ENCODE peak calls at places on chromosomes 16 and 17, in nine cellular contexts. One of them, this sample, is unnamed. For H3K36me3, the result is how much of the 10 kb centered on the place peaks cover.

GRCh38 chr16:11121909-11122692 is 133.9 kb downstream of the SOCS1 start:
- DNase-seq in CD8-positive, alpha-beta T cell: no peak
- DNase-seq in sigmoid colon: no peak
- DNase-seq in GM12878: no peak
- DNase-seq in Panc1: no peak
- DNase-seq in body of pancreas: no peak
- DNase-seq in bronchial epithelial cell: no peak
- DNase-seq in BJ: no peak
- DNase-seq in OCI-LY7: no peak
- DNase-seq in this sample: no peak

GRCh38 chr16:70695351-70696070 is 9.7 kb upstream of the MTSS2 start:
- DNase-seq in CD8-positive, alpha-beta T cell: no peak
- DNase-seq in sigmoid colon: no peak
- DNase-seq in GM12878: no peak
- DNase-seq in Panc1: no peak
- DNase-seq in body of pancreas: no peak
- DNase-seq in bronchial epithelial cell: no peak
- DNase-seq in BJ: no peak
- DNase-seq in OCI-LY7: peak
- DNase-seq in this sample: no peak

GRCh38 chr17:36752096-36752888 is 150.9 kb downstream of the MRM1 start:
- DNase-seq in CD8-positive, alpha-beta T cell: no peak
- DNase-seq in sigmoid colon: no peak
- DNase-seq in GM12878: no peak
- DNase-seq in Panc1: no peak
- DNase-seq in body of pancreas: no peak
- DNase-seq in bronchial epithelial cell: no peak
- DNase-seq in BJ: no peak
- DNase-seq in OCI-LY7: no peak
- DNase-seq in this sample: no peak

GRCh38 chr17:74601944-74602572 is 10.0 kb upstream of the CD300LD start:
- DNase-seq in CD8-positive, alpha-beta T cell: no peak
- DNase-seq in sigmoid colon: no peak
- DNase-seq in GM12878: no peak
- DNase-seq in Panc1: peak
- DNase-seq in body of pancreas: no peak
- DNase-seq in bronchial epithelial cell: peak
- DNase-seq in BJ: no peak
- DNase-seq in OCI-LY7: peak
- DNase-seq in this sample: no peak

GRCh38 chr17:78219396-78220150 is 5.5 kb downstream of the BIRC5 start:
- DNase-seq in CD8-positive, alpha-beta T cell: no peak
- DNase-seq in sigmoid colon: no peak
- DNase-seq in GM12878: no peak
- DNase-seq in Panc1: no peak
- DNase-seq in body of pancreas: no peak
- DNase-seq in bronchial epithelial cell: no peak
- DNase-seq in BJ: no peak
- DNase-seq in OCI-LY7: no peak
- DNase-seq in this sample: no peak

GRCh38 chr17:16872351-16872751 is 99.6 kb downstream of the TNFRSF13B start:
- DNase-seq in CD8-positive, alpha-beta T cell: no peak
- DNase-seq in sigmoid colon: no peak
- DNase-seq in GM12878: no peak
- DNase-seq in Panc1: no peak
- DNase-seq in body of pancreas: no peak
- DNase-seq in bronchial epithelial cell: no peak
- DNase-seq in BJ: no peak
- DNase-seq in OCI-LY7: no peak
- DNase-seq in this sample: no peak

GRCh38 chr16:10827691-10828341 is 9.2 kb upstream of the TVP23A start:
- DNase-seq in CD8-positive, alpha-beta T cell: no peak
- DNase-seq in sigmoid colon: peak
- DNase-seq in GM12878: no peak
- DNase-seq in Panc1: no peak
- DNase-seq in body of pancreas: peak
- DNase-seq in bronchial epithelial cell: peak
- DNase-seq in BJ: peak
- DNase-seq in OCI-LY7: no peak
- DNase-seq in this sample: no peak

GRCh38 chr16:75947626-75948239 is 221.4 kb upstream of the CPHXL start:
- DNase-seq in CD8-positive, alpha-beta T cell: no peak
- DNase-seq in sigmoid colon: no peak
- DNase-seq in GM12878: no peak
- DNase-seq in Panc1: no peak
- DNase-seq in body of pancreas: no peak
- DNase-seq in bronchial epithelial cell: no peak
- DNase-seq in BJ: no peak
- DNase-seq in OCI-LY7: no peak
- DNase-seq in this sample: no peak

GRCh38 chr17:81481815-81482505 is 30.6 kb downstream of the ACTG1 start:
- DNase-seq in CD8-positive, alpha-beta T cell: no peak
- DNase-seq in sigmoid colon: no peak
- DNase-seq in GM12878: no peak
- DNase-seq in Panc1: no peak
- DNase-seq in body of pancreas: no peak
- DNase-seq in bronchial epithelial cell: no peak
- DNase-seq in BJ: no peak
- DNase-seq in OCI-LY7: no peak
- DNase-seq in this sample: no peak

DNA sequence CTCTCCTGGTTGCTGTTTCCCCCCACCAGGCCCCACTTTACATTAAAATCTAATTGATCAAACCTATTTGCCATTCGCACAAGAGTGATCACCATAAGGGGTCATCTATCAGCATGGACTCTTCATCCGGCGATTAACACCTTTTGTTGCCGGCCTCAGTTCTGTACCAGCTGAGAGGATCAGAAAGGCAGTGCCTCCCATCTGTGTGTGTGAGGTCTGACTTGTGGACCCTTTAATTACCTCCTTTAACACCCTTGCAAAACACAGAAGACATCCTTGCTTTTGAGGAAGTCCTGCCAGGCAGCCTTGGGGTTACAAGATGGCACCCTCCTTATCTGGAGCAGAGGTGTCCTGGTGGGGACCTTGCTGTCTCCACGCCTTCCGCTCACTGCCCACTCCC is 77.2 kb upstream of the IRX3 start:
- DNase-seq in CD8-positive, alpha-beta T cell: no peak
- DNase-seq in sigmoid colon: no peak
- DNase-seq in GM12878: no peak
- DNase-seq in Panc1: no peak
- DNase-seq in body of pancreas: no peak
- DNase-seq in bronchial epithelial cell: no peak
- DNase-seq in BJ: no peak
- DNase-seq in OCI-LY7: no peak
- DNase-seq in this sample: no peak
- H3K4me3 ChIP-seq in CD8-positive, alpha-beta T cell: no peak
- H3K4me3 ChIP-seq in sigmoid colon: no peak
- H3K4me3 ChIP-seq in GM12878: no peak
- H3K4me3 ChIP-seq in Panc1: no peak
- H3K4me3 ChIP-seq in body of pancreas: no peak
- H3K4me3 ChIP-seq in bronchial epithelial cell: no peak
- H3K4me3 ChIP-seq in BJ: no peak
- H3K4me3 ChIP-seq in OCI-LY7: no peak
- H3K4me3 ChIP-seq in this sample: no peak

GRCh38 chr16:830871-831570 is 30.5 kb upstream of the GNG13 start:
- DNase-seq in CD8-positive, alpha-beta T cell: no peak
- DNase-seq in sigmoid colon: no peak
- DNase-seq in GM12878: no peak
- DNase-seq in Panc1: no peak
- DNase-seq in body of pancreas: no peak
- DNase-seq in bronchial epithelial cell: no peak
- DNase-seq in BJ: no peak
- DNase-seq in OCI-LY7: no peak
- DNase-seq in this sample: no peak

GRCh38 chr16:831571-832443 is 31.3 kb upstream of the GNG13 start:
- DNase-seq in CD8-positive, alpha-beta T cell: no peak
- DNase-seq in sigmoid colon: no peak
- DNase-seq in GM12878: no peak
- DNase-seq in Panc1: no peak
- DNase-seq in body of pancreas: no peak
- DNase-seq in bronchial epithelial cell: no peak
- DNase-seq in BJ: no peak
- DNase-seq in OCI-LY7: no peak
- DNase-seq in this sample: no peak

GRCh38 chr16:827513-827912 is 27.0 kb upstream of the GNG13 start:
- DNase-seq in CD8-positive, alpha-beta T cell: no peak
- DNase-seq in sigmoid colon: no peak
- DNase-seq in GM12878: no peak
- DNase-seq in Panc1: no peak
- DNase-seq in body of pancreas: no peak
- DNase-seq in bronchial epithelial cell: no peak
- DNase-seq in BJ: no peak
- DNase-seq in OCI-LY7: no peak
- DNase-seq in this sample: no peak

GRCh38 chr16:830107-830870 is 29.8 kb upstream of the GNG13 start:
- DNase-seq in CD8-positive, alpha-beta T cell: no peak
- DNase-seq in sigmoid colon: no peak
- DNase-seq in GM12878: no peak
- DNase-seq in Panc1: no peak
- DNase-seq in body of pancreas: no peak
- DNase-seq in bronchial epithelial cell: no peak
- DNase-seq in BJ: no peak
- DNase-seq in OCI-LY7: no peak
- DNase-seq in this sample: no peak

GRCh38 chr16:828891-829290 is 28.4 kb upstream of the GNG13 start:
- DNase-seq in CD8-positive, alpha-beta T cell: no peak
- DNase-seq in sigmoid colon: no peak
- DNase-seq in GM12878: no peak
- DNase-seq in Panc1: no peak
- DNase-seq in body of pancreas: no peak
- DNase-seq in bronchial epithelial cell: no peak
- DNase-seq in BJ: no peak
- DNase-seq in OCI-LY7: no peak
- DNase-seq in this sample: no peak
- TF ChIP-seq CTCF in CD8-positive, alpha-beta T cell: no peak
- TF ChIP-seq CTCF in sigmoid colon: no peak
- TF ChIP-seq CTCF in GM12878: no peak
- TF ChIP-seq CTCF in Panc1: no peak
- TF ChIP-seq CTCF in body of pancreas: no peak
- TF ChIP-seq CTCF in bronchial epithelial cell: no peak
- TF ChIP-seq CTCF in BJ: no peak
- TF ChIP-seq CTCF in OCI-LY7: no peak
- TF ChIP-seq CTCF in this sample: no peak

GRCh38 chr16:31710134-31710533 is 163.5 kb upstream of the ZNF267 start:
- DNase-seq in CD8-positive, alpha-beta T cell: no peak
- DNase-seq in sigmoid colon: no peak
- DNase-seq in GM12878: no peak
- DNase-seq in Panc1: no peak
- DNase-seq in body of pancreas: no peak
- DNase-seq in bronchial epithelial cell: no peak
- DNase-seq in BJ: no peak
- DNase-seq in OCI-LY7: no peak
- DNase-seq in this sample: no peak
- H3K36me3 ChIP-seq in CD8-positive, alpha-beta T cell: under half
- H3K36me3 ChIP-seq in sigmoid colon: under half
- H3K36me3 ChIP-seq in GM12878: under half
- H3K36me3 ChIP-seq in Panc1: under half
- H3K36me3 ChIP-seq in body of pancreas: under half
- H3K36me3 ChIP-seq in bronchial epithelial cell: under half
- H3K36me3 ChIP-seq in BJ: under half
- H3K36me3 ChIP-seq in OCI-LY7: under half
- H3K36me3 ChIP-seq in this sample: under half

DNA sequence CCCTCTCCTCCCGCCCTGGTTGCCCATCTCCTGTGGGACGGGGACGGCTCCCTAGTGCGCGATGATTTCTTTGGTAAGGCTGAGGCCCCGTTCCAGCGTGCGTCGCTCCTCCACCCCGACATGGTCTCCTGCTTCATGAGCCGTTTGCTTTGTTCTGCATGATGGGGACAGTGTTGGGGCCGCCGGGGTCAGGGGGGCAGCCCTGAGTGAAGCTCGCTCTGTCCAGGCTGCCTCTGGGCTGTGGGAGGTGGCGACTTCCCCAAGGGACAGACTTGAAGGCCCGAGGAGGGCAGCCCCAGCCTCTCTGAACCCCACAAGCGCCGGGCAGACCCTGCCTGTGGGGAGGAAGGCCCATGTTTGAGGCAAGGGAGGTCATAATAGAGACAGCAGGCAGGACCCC is 12.4 kb downstream of the NME3 start:
- DNase-seq in CD8-positive, alpha-beta T cell: no peak
- DNase-seq in sigmoid colon: no peak
- DNase-seq in GM12878: no peak
- DNase-seq in Panc1: no peak
- DNase-seq in body of pancreas: no peak
- DNase-seq in bronchial epithelial cell: no peak
- DNase-seq in BJ: no peak
- DNase-seq in OCI-LY7: no peak
- DNase-seq in this sample: no peak
- H3K4me3 ChIP-seq in CD8-positive, alpha-beta T cell: no peak
- H3K4me3 ChIP-seq in sigmoid colon: no peak
- H3K4me3 ChIP-seq in GM12878: no peak
- H3K4me3 ChIP-seq in Panc1: no peak
- H3K4me3 ChIP-seq in body of pancreas: no peak
- H3K4me3 ChIP-seq in bronchial epithelial cell: no peak
- H3K4me3 ChIP-seq in BJ: no peak
- H3K4me3 ChIP-seq in OCI-LY7: no peak
- H3K4me3 ChIP-seq in this sample: no peak

GRCh38 chr16:4184038-4184702 is 57.7 kb downstream of the SRL start:
- DNase-seq in CD8-positive, alpha-beta T cell: no peak
- DNase-seq in sigmoid colon: no peak
- DNase-seq in GM12878: no peak
- DNase-seq in Panc1: no peak
- DNase-seq in body of pancreas: peak
- DNase-seq in bronchial epithelial cell: no peak
- DNase-seq in BJ: no peak
- DNase-seq in OCI-LY7: no peak
- DNase-seq in this sample: no peak

GRCh38 chr16:4182581-4183257 is 59.2 kb downstream of the SRL start:
- DNase-seq in CD8-positive, alpha-beta T cell: no peak
- DNase-seq in sigmoid colon: no peak
- DNase-seq in GM12878: no peak
- DNase-seq in Panc1: no peak
- DNase-seq in body of pancreas: no peak
- DNase-seq in bronchial epithelial cell: no peak
- DNase-seq in BJ: no peak
- DNase-seq in OCI-LY7: no peak
- DNase-seq in this sample: no peak

GRCh38 chr16:4180511-4180910 is 61.4 kb downstream of the SRL start:
- DNase-seq in CD8-positive, alpha-beta T cell: no peak
- DNase-seq in sigmoid colon: no peak
- DNase-seq in GM12878: no peak
- DNase-seq in Panc1: no peak
- DNase-seq in body of pancreas: no peak
- DNase-seq in bronchial epithelial cell: no peak
- DNase-seq in BJ: no peak
- DNase-seq in OCI-LY7: no peak
- DNase-seq in this sample: no peak

GRCh38 chr16:4179763-4180260 is 62.1 kb downstream of the SRL start:
- DNase-seq in CD8-positive, alpha-beta T cell: no peak
- DNase-seq in sigmoid colon: no peak
- DNase-seq in GM12878: no peak
- DNase-seq in Panc1: no peak
- DNase-seq in body of pancreas: no peak
- DNase-seq in bronchial epithelial cell: no peak
- DNase-seq in BJ: no peak
- DNase-seq in OCI-LY7: no peak
- DNase-seq in this sample: no peak

GRCh38 chr16:4183258-4184037 is 58.4 kb downstream of the SRL start:
- DNase-seq in CD8-positive, alpha-beta T cell: peak
- DNase-seq in sigmoid colon: peak
- DNase-seq in GM12878: peak
- DNase-seq in Panc1: no peak
- DNase-seq in body of pancreas: peak
- DNase-seq in bronchial epithelial cell: peak
- DNase-seq in BJ: peak
- DNase-seq in OCI-LY7: peak
- DNase-seq in this sample: peak
- TF ChIP-seq CTCF in CD8-positive, alpha-beta T cell: no peak
- TF ChIP-seq CTCF in sigmoid colon: no peak
- TF ChIP-seq CTCF in GM12878: no peak
- TF ChIP-seq CTCF in Panc1: no peak
- TF ChIP-seq CTCF in body of pancreas: no peak
- TF ChIP-seq CTCF in bronchial epithelial cell: no peak
- TF ChIP-seq CTCF in BJ: no peak
- TF ChIP-seq CTCF in OCI-LY7: no peak
- TF ChIP-seq CTCF in this sample: no peak